ENCODE peak calls at places on chromosomes 4 and X, in ten cellular contexts. C is K562, H is SK-N-SH, J is transverse colon, A is tibial nerve, G is suprapubic skin, X is A549, N is upper lobe of left lung, V is stomach, E is H1. B is an unnamed sample.

GRCh38 chr4:182023469-182023868 is 219.7 kb upstream of the TENM3 start:
- DNase-seq in C (no peak), H (no peak), J (no peak), A (no peak), G (no peak), X (no peak), N (no peak), V (no peak), E (no peak), B (no peak)

GRCh38 chr4:56909083-56909981 is 1.6 kb downstream of the REST start:
- DNase-seq in C (no peak), H (peak; percentile 67), J (peak; percentile 56), A (peak; percentile 24), G (peak; percentile 86), X (peak; percentile 33), N (no peak), V (peak; percentile 55), E (peak; percentile 66), B (no peak)

GRCh38 chr4:2411786-2412510 is 6.5 kb downstream of the ZFYVE28 start:
- DNase-seq in C (no peak), H (no peak), J (no peak), A (no peak), G (no peak), X (no peak), N (peak; percentile 54), V (no peak), E (no peak), B (no peak)

GRCh38 chrX:72026341-72027023 is 105.2 kb downstream of the RTL5 start:
- DNase-seq in C (no peak), H (no peak), J (no peak), A (no peak), G (no peak), X (no peak), N (no peak), V (no peak), E (peak; percentile 2), B (no peak)

GRCh38 chr4:107736924-107737448 is 17.0 kb upstream of the PAPSS1 start:
- DNase-seq in C (peak; percentile 69), H (peak; percentile 45), J (peak; percentile 19), A (no peak), G (no peak), X (peak; percentile 29), N (no peak), V (no peak), E (peak; percentile 66), B (peak; percentile 33)

GRCh38 chrX:25968920-25969319 is 169.2 kb upstream of the MAGEB18 start:
- DNase-seq in C (peak; percentile 18), H (peak; percentile 35), J (no peak), A (no peak), G (no peak), X (peak; percentile 10), N (no peak), V (no peak), E (peak; percentile 78), B (no peak)

GRCh38 chr4:134668237-134668636 is 466.6 kb upstream of the PABPC4L start:
- DNase-seq in C (no peak), H (no peak), J (peak; percentile 30), A (no peak), G (no peak), X (peak; percentile 23), N (no peak), V (peak; percentile 41), E (no peak), B (no peak)

GRCh38 chr4:188372856-188373255 is 233.6 kb downstream of the TRIML1 start:
- DNase-seq in C (no peak), H (no peak), J (no peak), A (no peak), G (no peak), X (peak; percentile 88), N (no peak), V (no peak), E (no peak), B (no peak)

GRCh38 chrX:147981038-147981752 is at the start of gene FMR1NB:
- DNase-seq in C (peak; percentile 14), H (peak; percentile 11), J (no peak), A (no peak), G (no peak), X (no peak), N (no peak), V (no peak), E (no peak), B (no peak)

GRCh38 chr4:105990933-105991332 is 95.7 kb downstream of the NPNT start:
- DNase-seq in C (no peak), H (peak; percentile 23), J (peak; percentile 41), A (peak; percentile 23), G (no peak), X (peak; percentile 4), N (no peak), V (peak; percentile 43), E (no peak), B (peak; percentile 54)

GRCh38 chr4:3403104-3403906 is 38.5 kb upstream of the HGFAC start:
- DNase-seq in C (no peak), H (no peak), J (no peak), A (no peak), G (peak; percentile 37), X (no peak), N (peak; percentile 44), V (no peak), E (no peak), B (no peak)

GRCh38 chr4:73764513-73764912 is 24.1 kb downstream of the CXCL8 start:
- DNase-seq in C (no peak), H (no peak), J (no peak), A (no peak), G (no peak), X (no peak), N (no peak), V (no peak), E (no peak), B (no peak)

GRCh38 chr4:74173321-74173720 is 15.4 kb downstream of the MTHFD2L start:
- DNase-seq in C (no peak), H (no peak), J (no peak), A (no peak), G (no peak), X (no peak), N (no peak), V (no peak), E (no peak), B (no peak)

GRCh38 chr4:75031746-75032145 is 98.8 kb downstream of the PARM1 start:
- DNase-seq in C (no peak), H (no peak), J (no peak), A (no peak), G (no peak), X (no peak), N (no peak), V (no peak), E (no peak), B (no peak)

GRCh38 chr4:88341227-88342192 is 37.1 kb upstream of the HERC6 start:
- DNase-seq in C (no peak), H (no peak), J (no peak), A (no peak), G (no peak), X (peak; percentile 57), N (no peak), V (no peak), E (peak; percentile 23), B (peak; percentile 43)

GRCh38 chr4:109699553-109700225 is 3.6 kb downstream of the CASP6 start:
- DNase-seq in C (no peak), H (no peak), J (peak; percentile 61), A (no peak), G (no peak), X (no peak), N (peak; percentile 24), V (no peak), E (no peak), B (no peak)

GRCh38 chr4:61583696-61584095 is 383.6 kb downstream of the ADGRL3 start:
- DNase-seq in C (no peak), H (no peak), J (no peak), A (no peak), G (no peak), X (peak; percentile 1), N (no peak), V (no peak), E (no peak), B (no peak)

GRCh38 chr4:171924761-171925376 is 111.7 kb downstream of the GALNTL6 start:
- DNase-seq in C (no peak), H (no peak), J (no peak), A (no peak), G (no peak), X (no peak), N (no peak), V (no peak), E (no peak), B (no peak)
- TF ChIP-seq EP300 in C (no peak), H (no peak), J (no peak), A (no peak), G (no peak), X (no peak), N (no peak), V (no peak), E (no peak), B (no peak)

DNA sequence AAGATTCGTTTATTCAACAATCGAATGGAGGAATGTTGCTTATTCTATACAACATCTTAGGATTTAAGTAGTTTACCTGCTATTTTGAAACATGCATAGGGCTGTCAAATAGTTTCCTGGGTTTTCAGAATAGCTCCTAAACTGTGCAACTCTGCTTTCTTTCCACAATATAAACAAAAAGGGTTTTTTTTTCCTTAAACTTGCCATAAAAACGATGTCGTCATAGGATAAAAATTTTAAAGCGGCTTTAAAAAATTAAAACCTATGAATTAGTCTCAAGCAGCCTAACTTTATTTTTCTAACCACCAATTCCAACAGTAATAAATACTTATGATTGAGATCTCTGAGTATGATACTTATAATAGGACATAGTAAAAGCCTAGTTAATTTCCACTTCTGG is 21.6 kb upstream of the STIM2 start:
- DNase-seq in C (no peak), H (no peak), J (no peak), A (no peak), G (no peak), X (no peak), N (no peak), V (no peak), E (no peak), B (no peak)
- H3K4me3 ChIP-seq in C (no peak overlapping the region), H (no peak overlapping the region), J (no peak overlapping the region), A (no peak overlapping the region), G (no peak overlapping the region), X (no peak overlapping the region), N (no peak overlapping the region), V (no peak overlapping the region), E (no peak overlapping the region), B (no peak overlapping the region)

DNA sequence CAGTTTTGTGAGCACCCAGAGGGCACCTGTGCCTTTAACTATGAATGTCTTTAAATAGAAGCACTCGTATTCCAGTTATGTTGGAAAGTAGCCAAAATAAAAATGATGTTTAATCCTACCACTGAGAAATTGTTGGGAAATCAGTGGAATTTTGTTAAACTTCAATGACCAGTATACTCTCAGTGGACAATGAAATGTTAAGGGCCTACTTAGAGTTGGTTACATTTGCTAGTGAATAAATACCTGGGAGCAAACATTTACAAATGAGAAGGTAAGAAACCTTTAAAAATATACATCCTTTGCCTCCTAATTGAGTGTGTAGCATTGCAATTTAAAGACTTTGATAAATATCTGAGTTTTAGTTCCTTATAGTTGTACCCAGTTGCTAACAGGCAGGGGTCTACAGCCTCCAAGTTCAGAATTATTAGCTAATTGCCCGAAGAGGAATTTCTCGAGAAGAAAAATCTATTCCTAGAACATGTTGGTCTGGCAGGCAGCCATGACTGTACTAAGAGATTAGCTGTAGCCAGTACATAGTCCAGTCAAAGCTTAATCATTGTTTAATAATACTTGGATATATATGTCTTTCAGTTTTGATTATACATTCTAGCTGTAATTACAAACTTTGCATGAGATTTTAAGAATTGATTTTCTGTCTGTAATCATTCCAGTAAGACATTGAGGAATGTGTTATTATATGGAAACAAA is 93.2 kb downstream of the IL1RAPL2 start:
- DNase-seq in C (no peak), H (no peak), J (no peak), A (no peak), G (no peak), X (no peak), N (no peak), V (peak; percentile 75), E (no peak), B (no peak)
- TF ChIP-seq EP300 in C (no peak), H (no peak), J (no peak), A (no peak), G (no peak), X (no peak), N (peak; percentile 10), V (no peak), E (no peak), B (no peak)

GRCh38 chrX:153935326-153935851 is 552 bp upstream of the NAA10 start:
- DNase-seq in C (no peak), H (no peak), J (peak; percentile 26), A (no peak), G (no peak), X (no peak), N (no peak), V (no peak), E (peak; percentile 54), B (peak; percentile 46)
- H3K4me3 ChIP-seq in C (peak overlapping the region; percentile 29), H (peak overlapping the region; percentile 78), J (peak overlapping the region; percentile 35), A (peak overlapping the region; percentile 43), G (peak overlapping the region; percentile 72), X (peak overlapping the region; percentile 91), N (peak overlapping the region; percentile 73), V (peak overlapping the region; percentile 68), E (peak overlapping the region; percentile 14), B (peak overlapping the region; percentile 56)